ENCODE peak calls at places on chromosomes 6 and 20, in seven cellular contexts. One of them, this sample, is unnamed.

GRCh38 chr6:46979206-46979605 is 57.5 kb upstream of the ADGRF5 start:
- DNase-seq in heart left ventricle: no peak
- DNase-seq in tibial artery: no peak
- DNase-seq in heart right ventricle: no peak
- DNase-seq in astrocyte: no peak
- DNase-seq in H1: no peak
- DNase-seq in sigmoid colon: no peak
- DNase-seq in this sample: no peak

GRCh38 chr6:34053721-34054120 is 92.2 kb downstream of the GRM4 start:
- DNase-seq in heart left ventricle: no peak
- DNase-seq in tibial artery: no peak
- DNase-seq in heart right ventricle: no peak
- DNase-seq in astrocyte: no peak
- DNase-seq in H1: no peak
- DNase-seq in sigmoid colon: no peak
- DNase-seq in this sample: no peak

GRCh38 chr20:56373942-56374341 is 15.2 kb downstream of the FAM210B start:
- DNase-seq in heart left ventricle: no peak
- DNase-seq in tibial artery: no peak
- DNase-seq in heart right ventricle: no peak
- DNase-seq in astrocyte: peak; percentile 91
- DNase-seq in H1: no peak
- DNase-seq in sigmoid colon: no peak
- DNase-seq in this sample: peak; percentile 41

GRCh38 chr20:45067558-45067957 is 33.4 kb downstream of the KCNS1 start:
- DNase-seq in heart left ventricle: no peak
- DNase-seq in tibial artery: no peak
- DNase-seq in heart right ventricle: no peak
- DNase-seq in astrocyte: peak; percentile 49
- DNase-seq in H1: no peak
- DNase-seq in sigmoid colon: no peak
- DNase-seq in this sample: peak; percentile 14

GRCh38 chr6:131103296-131103695 is 32.0 kb upstream of the AKAP7 start:
- DNase-seq in heart left ventricle: no peak
- DNase-seq in tibial artery: no peak
- DNase-seq in heart right ventricle: no peak
- DNase-seq in astrocyte: peak; percentile 46
- DNase-seq in H1: no peak
- DNase-seq in sigmoid colon: no peak
- DNase-seq in this sample: no peak

GRCh38 chr6:33976425-33977360 is 169.2 kb downstream of the GRM4 start:
- DNase-seq in heart left ventricle: no peak
- DNase-seq in tibial artery: no peak
- DNase-seq in heart right ventricle: no peak
- DNase-seq in astrocyte: no peak
- DNase-seq in H1: no peak
- DNase-seq in sigmoid colon: no peak
- DNase-seq in this sample: no peak

GRCh38 chr6:136163260-136163659 is 86.9 kb downstream of the MTFR2 start:
- DNase-seq in heart left ventricle: no peak
- DNase-seq in tibial artery: no peak
- DNase-seq in heart right ventricle: no peak
- DNase-seq in astrocyte: no peak
- DNase-seq in H1: no peak
- DNase-seq in sigmoid colon: no peak
- DNase-seq in this sample: no peak

GRCh38 chr6:53294095-53294494 is 54.7 kb downstream of the ELOVL5 start:
- DNase-seq in heart left ventricle: no peak
- DNase-seq in tibial artery: no peak
- DNase-seq in heart right ventricle: no peak
- DNase-seq in astrocyte: no peak
- DNase-seq in H1: no peak
- DNase-seq in sigmoid colon: no peak
- DNase-seq in this sample: peak; percentile 26

GRCh38 chr6:71534916-71535315 is 246.3 kb downstream of the OGFRL1 start:
- DNase-seq in heart left ventricle: no peak
- DNase-seq in tibial artery: no peak
- DNase-seq in heart right ventricle: no peak
- DNase-seq in astrocyte: no peak
- DNase-seq in H1: no peak
- DNase-seq in sigmoid colon: no peak
- DNase-seq in this sample: no peak

GRCh38 chr6:144931172-144932035 is 646.3 kb downstream of the UTRN start:
- DNase-seq in heart left ventricle: peak; percentile 8
- DNase-seq in tibial artery: no peak
- DNase-seq in heart right ventricle: peak; percentile 8
- DNase-seq in astrocyte: no peak
- DNase-seq in H1: no peak
- DNase-seq in sigmoid colon: no peak
- DNase-seq in this sample: peak; percentile 66

GRCh38 chr6:98724537-98724936 is 109.8 kb upstream of the POU3F2 start:
- DNase-seq in heart left ventricle: no peak
- DNase-seq in tibial artery: no peak
- DNase-seq in heart right ventricle: no peak
- DNase-seq in astrocyte: peak; percentile 60
- DNase-seq in H1: no peak
- DNase-seq in sigmoid colon: no peak
- DNase-seq in this sample: no peak

GRCh38 chr20:2131366-2131765 is 29.7 kb downstream of the STK35 start:
- DNase-seq in heart left ventricle: no peak
- DNase-seq in tibial artery: no peak
- DNase-seq in heart right ventricle: no peak
- DNase-seq in astrocyte: peak; percentile 81
- DNase-seq in H1: no peak
- DNase-seq in sigmoid colon: peak; percentile 26
- DNase-seq in this sample: no peak

GRCh38 chr6:143536461-143536865 is 24.9 kb upstream of the FUCA2 start:
- DNase-seq in heart left ventricle: peak; percentile 48
- DNase-seq in tibial artery: peak; percentile 27
- DNase-seq in heart right ventricle: no peak
- DNase-seq in astrocyte: peak; percentile 24
- DNase-seq in H1: no peak
- DNase-seq in sigmoid colon: no peak
- DNase-seq in this sample: peak; percentile 19

GRCh38 chr6:124812067-124812466 is 150.2 kb upstream of the RNF217 start:
- DNase-seq in heart left ventricle: no peak
- DNase-seq in tibial artery: no peak
- DNase-seq in heart right ventricle: no peak
- DNase-seq in astrocyte: no peak
- DNase-seq in H1: no peak
- DNase-seq in sigmoid colon: no peak
- DNase-seq in this sample: peak; percentile 37

GRCh38 chr20:8156603-8157079 is 24.6 kb downstream of the PLCB1 start:
- DNase-seq in heart left ventricle: no peak
- DNase-seq in tibial artery: no peak
- DNase-seq in heart right ventricle: no peak
- DNase-seq in astrocyte: peak; percentile 62
- DNase-seq in H1: no peak
- DNase-seq in sigmoid colon: no peak
- DNase-seq in this sample: peak; percentile 55

GRCh38 chr6:117317261-117317660 is 51.9 kb downstream of the VGLL2 start:
- DNase-seq in heart left ventricle: no peak
- DNase-seq in tibial artery: no peak
- DNase-seq in heart right ventricle: no peak
- DNase-seq in astrocyte: peak; percentile 3
- DNase-seq in H1: no peak
- DNase-seq in sigmoid colon: no peak
- DNase-seq in this sample: peak; percentile 17

GRCh38 chr6:170489836-170490235 is 63.3 kb downstream of the PSMB1 start:
- DNase-seq in heart left ventricle: no peak
- DNase-seq in tibial artery: no peak
- DNase-seq in heart right ventricle: no peak
- DNase-seq in astrocyte: no peak
- DNase-seq in H1: no peak
- DNase-seq in sigmoid colon: no peak
- DNase-seq in this sample: no peak

GRCh38 chr20:17611290-17611539 is 41.3 kb downstream of the DSTN start:
- DNase-seq in heart left ventricle: no peak
- DNase-seq in tibial artery: peak; percentile 19
- DNase-seq in heart right ventricle: no peak
- DNase-seq in astrocyte: no peak
- DNase-seq in H1: no peak
- DNase-seq in sigmoid colon: no peak
- DNase-seq in this sample: no peak

GRCh38 chr6:121216928-121217327 is 117.4 kb downstream of the TBC1D32 start:
- DNase-seq in heart left ventricle: no peak
- DNase-seq in tibial artery: no peak
- DNase-seq in heart right ventricle: no peak
- DNase-seq in astrocyte: peak; percentile 39
- DNase-seq in H1: no peak
- DNase-seq in sigmoid colon: no peak
- DNase-seq in this sample: no peak

GRCh38 chr20:23492292-23492691 is 1.4 kb downstream of the CST8 start:
- DNase-seq in heart left ventricle: no peak
- DNase-seq in tibial artery: no peak
- DNase-seq in heart right ventricle: no peak
- DNase-seq in astrocyte: no peak
- DNase-seq in H1: no peak
- DNase-seq in sigmoid colon: no peak
- DNase-seq in this sample: no peak

GRCh38 chr20:48875233-48875913 is 46.1 kb upstream of the ARFGEF2 start:
- DNase-seq in heart left ventricle: no peak
- DNase-seq in tibial artery: no peak
- DNase-seq in heart right ventricle: no peak
- DNase-seq in astrocyte: no peak
- DNase-seq in H1: no peak
- DNase-seq in sigmoid colon: no peak
- DNase-seq in this sample: no peak

GRCh38 chr6:111759836-111760785 is 113.1 kb downstream of the FYN start:
- DNase-seq in heart left ventricle: no peak
- DNase-seq in tibial artery: no peak
- DNase-seq in heart right ventricle: no peak
- DNase-seq in astrocyte: peak; percentile 92
- DNase-seq in H1: no peak
- DNase-seq in sigmoid colon: peak; percentile 76
- DNase-seq in this sample: peak; percentile 60

GRCh38 chr6:7996538-7997225 is 67.5 kb downstream of the BLOC1S5 start:
- DNase-seq in heart left ventricle: no peak
- DNase-seq in tibial artery: no peak
- DNase-seq in heart right ventricle: peak; percentile 15
- DNase-seq in astrocyte: peak; percentile 62
- DNase-seq in H1: no peak
- DNase-seq in sigmoid colon: peak; percentile 73
- DNase-seq in this sample: peak; percentile 44

GRCh38 chr20:18031050-18031449 is 26.7 kb downstream of the OVOL2 start:
- DNase-seq in heart left ventricle: no peak
- DNase-seq in tibial artery: no peak
- DNase-seq in heart right ventricle: no peak
- DNase-seq in astrocyte: no peak
- DNase-seq in H1: no peak
- DNase-seq in sigmoid colon: no peak
- DNase-seq in this sample: no peak

GRCh38 chr6:37674161-37674560 is 23.5 kb downstream of the MDGA1 start:
- DNase-seq in heart left ventricle: no peak
- DNase-seq in tibial artery: no peak
- DNase-seq in heart right ventricle: no peak
- DNase-seq in astrocyte: no peak
- DNase-seq in H1: no peak
- DNase-seq in sigmoid colon: no peak
- DNase-seq in this sample: no peak

DNA sequence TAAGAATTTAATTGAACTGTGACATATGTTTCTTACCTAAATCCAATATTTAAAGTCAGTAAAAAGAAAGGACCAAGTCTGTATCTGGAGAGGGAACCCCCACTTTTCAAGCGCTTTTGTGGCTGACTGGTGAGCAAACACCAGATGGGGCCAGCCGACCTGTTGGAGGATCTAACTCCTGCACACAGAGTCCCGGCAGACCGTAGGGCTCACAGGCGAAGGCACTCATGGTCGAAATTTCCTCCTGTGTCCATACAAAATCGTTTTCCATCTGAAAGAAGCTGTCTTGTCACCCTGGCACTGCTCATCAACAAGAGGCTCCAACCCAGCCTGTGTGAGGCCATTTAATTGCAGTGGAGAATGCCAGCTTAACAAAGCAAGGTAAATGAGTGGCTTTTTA is 94.0 kb downstream of the SCML4 start:
- DNase-seq in heart left ventricle: no peak
- DNase-seq in tibial artery: no peak
- DNase-seq in heart right ventricle: no peak
- DNase-seq in astrocyte: no peak
- DNase-seq in H1: no peak
- DNase-seq in sigmoid colon: no peak
- DNase-seq in this sample: no peak
- H3K4me3 ChIP-seq in heart left ventricle: no peak overlapping the region
- H3K4me3 ChIP-seq in tibial artery: no peak overlapping the region
- H3K4me3 ChIP-seq in heart right ventricle: no peak overlapping the region
- H3K4me3 ChIP-seq in astrocyte: no peak overlapping the region
- H3K4me3 ChIP-seq in H1: no peak overlapping the region
- H3K4me3 ChIP-seq in sigmoid colon: no peak overlapping the region
- H3K4me3 ChIP-seq in this sample: no peak overlapping the region

GRCh38 chr6:160519133-160519532 is 144.9 kb downstream of the LPA start:
- DNase-seq in heart left ventricle: no peak
- DNase-seq in tibial artery: no peak
- DNase-seq in heart right ventricle: no peak
- DNase-seq in astrocyte: no peak
- DNase-seq in H1: no peak
- DNase-seq in sigmoid colon: no peak
- DNase-seq in this sample: no peak
- H3K4me3 ChIP-seq in heart left ventricle: no peak overlapping the region
- H3K4me3 ChIP-seq in tibial artery: no peak overlapping the region
- H3K4me3 ChIP-seq in heart right ventricle: no peak overlapping the region
- H3K4me3 ChIP-seq in astrocyte: no peak overlapping the region
- H3K4me3 ChIP-seq in H1: peak overlapping the region; percentile 82
- H3K4me3 ChIP-seq in sigmoid colon: no peak overlapping the region
- H3K4me3 ChIP-seq in this sample: no peak overlapping the region

GRCh38 chr6:5995705-5996686 is 10.7 kb downstream of the NRN1 start:
- DNase-seq in heart left ventricle: peak; percentile 83
- DNase-seq in tibial artery: peak; percentile 61
- DNase-seq in heart right ventricle: peak; percentile 84
- DNase-seq in astrocyte: no peak
- DNase-seq in H1: no peak
- DNase-seq in sigmoid colon: peak; percentile 73
- DNase-seq in this sample: peak; percentile 94
- H3K4me3 ChIP-seq in heart left ventricle: peak overlapping the region; percentile 66
- H3K4me3 ChIP-seq in tibial artery: peak overlapping the region; percentile 65
- H3K4me3 ChIP-seq in heart right ventricle: peak overlapping the region; percentile 37
- H3K4me3 ChIP-seq in astrocyte: peak overlapping the region; percentile 91
- H3K4me3 ChIP-seq in H1: peak overlapping the region; percentile 60
- H3K4me3 ChIP-seq in sigmoid colon: peak overlapping the region; percentile 46
- H3K4me3 ChIP-seq in this sample: peak overlapping the region; percentile 54

DNA sequence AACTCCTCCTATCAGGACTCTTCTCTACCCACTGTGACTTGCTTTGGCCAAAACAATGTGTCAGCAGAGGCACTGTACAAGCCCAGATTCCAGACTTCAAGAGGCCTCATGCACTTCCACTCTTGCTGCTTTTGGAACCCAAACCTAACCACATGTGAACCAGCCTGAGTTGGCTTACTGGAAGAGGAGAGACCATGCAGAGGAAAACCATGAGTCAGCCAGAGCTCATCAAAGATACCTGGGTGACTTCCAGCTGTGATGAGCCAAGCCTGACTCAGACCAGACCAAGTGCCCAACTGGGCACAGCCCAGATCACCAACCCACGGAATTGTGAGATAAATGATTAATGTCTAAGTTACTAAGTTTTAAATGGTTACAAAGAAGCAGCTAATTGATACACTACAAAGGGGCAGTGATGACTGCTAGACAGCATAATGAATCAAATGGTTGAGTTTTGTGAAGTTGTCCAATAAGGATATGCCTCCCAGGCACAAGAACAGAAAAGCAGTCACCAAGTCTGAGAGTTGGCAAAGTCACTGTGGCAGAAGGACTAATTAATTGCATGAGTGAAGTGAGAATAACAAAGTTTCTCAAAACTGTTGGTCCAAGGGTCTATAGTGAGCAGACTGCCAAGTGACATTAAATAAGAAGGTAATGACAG is 16.1 kb upstream of the BEND6 start:
- DNase-seq in heart left ventricle: peak; percentile 15
- DNase-seq in tibial artery: peak; percentile 22
- DNase-seq in heart right ventricle: peak; percentile 13
- DNase-seq in astrocyte: peak; percentile 100
- DNase-seq in H1: no peak
- DNase-seq in sigmoid colon: no peak
- DNase-seq in this sample: no peak
- H3K4me3 ChIP-seq in heart left ventricle: no peak overlapping the region
- H3K4me3 ChIP-seq in tibial artery: no peak overlapping the region
- H3K4me3 ChIP-seq in heart right ventricle: no peak overlapping the region
- H3K4me3 ChIP-seq in astrocyte: no peak overlapping the region
- H3K4me3 ChIP-seq in H1: no peak overlapping the region
- H3K4me3 ChIP-seq in sigmoid colon: no peak overlapping the region
- H3K4me3 ChIP-seq in this sample: no peak overlapping the region